ENCODE peak calls at places on chromosomes 4 and X, in four cellular contexts. One of them, this sample, is unnamed.

GRCh38 chr4:96736352-96736889 is 896.5 kb downstream of the PDHA2 start:
- DNase-seq in GM12878: no peak
- DNase-seq in sigmoid colon: no peak
- DNase-seq in transverse colon: no peak
- DNase-seq in this sample: no peak

GRCh38 chr4:64144994-64145393 is 264.3 kb downstream of the TECRL start:
- DNase-seq in GM12878: no peak
- DNase-seq in sigmoid colon: no peak
- DNase-seq in transverse colon: no peak
- DNase-seq in this sample: no peak

GRCh38 chrX:17706676-17707075 is 30.6 kb upstream of the SCML1 start:
- DNase-seq in GM12878: no peak
- DNase-seq in sigmoid colon: no peak
- DNase-seq in transverse colon: no peak
- DNase-seq in this sample: no peak

GRCh38 chrX:54540289-54540688 is 10.3 kb downstream of the GNL3L start:
- DNase-seq in GM12878: no peak
- DNase-seq in sigmoid colon: no peak
- DNase-seq in transverse colon: no peak
- DNase-seq in this sample: no peak

GRCh38 chrX:85327060-85327333 is 52.5 kb downstream of the POF1B start:
- DNase-seq in GM12878: no peak
- DNase-seq in sigmoid colon: peak; percentile 57
- DNase-seq in transverse colon: no peak
- DNase-seq in this sample: no peak

GRCh38 chr4:185202984-185203379 is 818 bp downstream of the CFAP97 start:
- DNase-seq in GM12878: no peak
- DNase-seq in sigmoid colon: no peak
- DNase-seq in transverse colon: no peak
- DNase-seq in this sample: no peak

GRCh38 chrX:130173190-130173895 is 1.6 kb downstream of the RAB33A start:
- DNase-seq in GM12878: peak; percentile 56
- DNase-seq in sigmoid colon: peak; percentile 73
- DNase-seq in transverse colon: peak; percentile 54
- DNase-seq in this sample: peak; percentile 71

GRCh38 chrX:24547961-24548360 is 82.9 kb downstream of the PDK3 start:
- DNase-seq in GM12878: no peak
- DNase-seq in sigmoid colon: no peak
- DNase-seq in transverse colon: no peak
- DNase-seq in this sample: no peak

GRCh38 chrX:21166302-21166982 is 207.8 kb upstream of the CNKSR2 start:
- DNase-seq in GM12878: no peak
- DNase-seq in sigmoid colon: no peak
- DNase-seq in transverse colon: no peak
- DNase-seq in this sample: no peak

GRCh38 chrX:64894454-64895038 is 81.7 kb downstream of the ZC4H2 start:
- DNase-seq in GM12878: no peak
- DNase-seq in sigmoid colon: no peak
- DNase-seq in transverse colon: peak; percentile 51
- DNase-seq in this sample: no peak

GRCh38 chr4:81069706-81070331 is 39.3 kb downstream of the BMP3 start:
- DNase-seq in GM12878: peak; percentile 32
- DNase-seq in sigmoid colon: peak; percentile 76
- DNase-seq in transverse colon: peak; percentile 73
- DNase-seq in this sample: peak; percentile 28

GRCh38 chr4:172809319-172809718 is 359.3 kb upstream of the GALNT7 start:
- DNase-seq in GM12878: no peak
- DNase-seq in sigmoid colon: no peak
- DNase-seq in transverse colon: no peak
- DNase-seq in this sample: no peak

GRCh38 chr4:175542787-175543186 is 269.3 kb downstream of the GPM6A start:
- DNase-seq in GM12878: no peak
- DNase-seq in sigmoid colon: no peak
- DNase-seq in transverse colon: no peak
- DNase-seq in this sample: no peak

GRCh38 chrX:123869488-123869887 is 9.6 kb downstream of the XIAP start:
- DNase-seq in GM12878: no peak
- DNase-seq in sigmoid colon: no peak
- DNase-seq in transverse colon: no peak
- DNase-seq in this sample: no peak

GRCh38 chrX:97199501-97199900 is 315.8 kb downstream of the RPA4 start:
- DNase-seq in GM12878: no peak
- DNase-seq in sigmoid colon: no peak
- DNase-seq in transverse colon: no peak
- DNase-seq in this sample: no peak

GRCh38 chr4:169070071-169070894 is 60.2 kb upstream of the CBR4 start:
- DNase-seq in GM12878: no peak
- DNase-seq in sigmoid colon: no peak
- DNase-seq in transverse colon: peak; percentile 73
- DNase-seq in this sample: no peak

GRCh38 chr4:40621592-40622512 is 7.8 kb downstream of the RBM47 start:
- DNase-seq in GM12878: peak; percentile 93
- DNase-seq in sigmoid colon: peak; percentile 87
- DNase-seq in transverse colon: peak; percentile 68
- DNase-seq in this sample: peak; percentile 99

GRCh38 chr4:184805462-184806245 is 20.1 kb downstream of the ACSL1 start:
- DNase-seq in GM12878: no peak
- DNase-seq in sigmoid colon: no peak
- DNase-seq in transverse colon: peak; percentile 44
- DNase-seq in this sample: no peak

GRCh38 chr4:82457266-82457665 is 26.9 kb downstream of the ENOPH1 start:
- DNase-seq in GM12878: no peak
- DNase-seq in sigmoid colon: no peak
- DNase-seq in transverse colon: no peak
- DNase-seq in this sample: no peak

GRCh38 chr4:150283689-150284088 is 205.4 kb downstream of the DCLK2 start:
- DNase-seq in GM12878: no peak
- DNase-seq in sigmoid colon: no peak
- DNase-seq in transverse colon: no peak
- DNase-seq in this sample: no peak

GRCh38 chr4:3481783-3482397 is 18.8 kb downstream of the DOK7 start:
- DNase-seq in GM12878: no peak
- DNase-seq in sigmoid colon: no peak
- DNase-seq in transverse colon: peak; percentile 50
- DNase-seq in this sample: no peak

GRCh38 chrX:121649414-121649813 is 602.0 kb downstream of the GLUD2 start:
- DNase-seq in GM12878: no peak
- DNase-seq in sigmoid colon: no peak
- DNase-seq in transverse colon: no peak
- DNase-seq in this sample: no peak

GRCh38 chr4:2598661-2599654 is 62.5 kb downstream of the FAM193A start:
- DNase-seq in GM12878: peak; percentile 66
- DNase-seq in sigmoid colon: no peak
- DNase-seq in transverse colon: peak; percentile 46
- DNase-seq in this sample: peak; percentile 70

GRCh38 chrX:56796641-56797395 is 67.8 kb downstream of the NBDY start:
- DNase-seq in GM12878: no peak
- DNase-seq in sigmoid colon: peak; percentile 4
- DNase-seq in transverse colon: no peak
- DNase-seq in this sample: no peak

GRCh38 chr4:170047774-170048354 is 21.7 kb upstream of the MFAP3L start:
- DNase-seq in GM12878: no peak
- DNase-seq in sigmoid colon: no peak
- DNase-seq in transverse colon: peak; percentile 50
- DNase-seq in this sample: no peak

GRCh38 chr4:100386270-100386669 is 131.6 kb downstream of the EMCN start:
- DNase-seq in GM12878: no peak
- DNase-seq in sigmoid colon: no peak
- DNase-seq in transverse colon: no peak
- DNase-seq in this sample: no peak

GRCh38 chr4:40251366-40251765 is 54.5 kb downstream of the RHOH start:
- DNase-seq in GM12878: no peak
- DNase-seq in sigmoid colon: no peak
- DNase-seq in transverse colon: no peak
- DNase-seq in this sample: no peak

GRCh38 chr4:15398732-15399131 is 29.1 kb upstream of the C1QTNF7 start:
- DNase-seq in GM12878: no peak
- DNase-seq in sigmoid colon: no peak
- DNase-seq in transverse colon: no peak
- DNase-seq in this sample: no peak

GRCh38 chr4:162681212-162681611 is 485.5 kb downstream of the NAF1 start:
- DNase-seq in GM12878: no peak
- DNase-seq in sigmoid colon: no peak
- DNase-seq in transverse colon: no peak
- DNase-seq in this sample: no peak

GRCh38 chr4:85127653-85128052 is 161.2 kb upstream of the WDFY3 start:
- DNase-seq in GM12878: no peak
- DNase-seq in sigmoid colon: no peak
- DNase-seq in transverse colon: no peak
- DNase-seq in this sample: peak; percentile 23

GRCh38 chr4:119942806-119943205 is 123.8 kb downstream of the MAD2L1 start:
- DNase-seq in GM12878: no peak
- DNase-seq in sigmoid colon: no peak
- DNase-seq in transverse colon: no peak
- DNase-seq in this sample: no peak

GRCh38 chr4:56619160-56619559 is 61.9 kb downstream of the HOPX start:
- DNase-seq in GM12878: no peak
- DNase-seq in sigmoid colon: no peak
- DNase-seq in transverse colon: no peak
- DNase-seq in this sample: no peak

GRCh38 chr4:124144302-124144701 is 568.2 kb downstream of the ANKRD50 start:
- DNase-seq in GM12878: no peak
- DNase-seq in sigmoid colon: no peak
- DNase-seq in transverse colon: no peak
- DNase-seq in this sample: no peak

GRCh38 chr4:6641164-6641970 is 882 bp downstream of the MRFAP1 start:
- DNase-seq in GM12878: no peak
- DNase-seq in sigmoid colon: no peak
- DNase-seq in transverse colon: peak; percentile 61
- DNase-seq in this sample: peak; percentile 24

GRCh38 chr4:11480683-11481082 is 52.0 kb upstream of the HS3ST1 start:
- DNase-seq in GM12878: no peak
- DNase-seq in sigmoid colon: peak; percentile 69
- DNase-seq in transverse colon: no peak
- DNase-seq in this sample: peak; percentile 97

GRCh38 chrX:20116087-20116574 is 576 bp downstream of the MAP7D2 start:
- DNase-seq in GM12878: no peak
- DNase-seq in sigmoid colon: no peak
- DNase-seq in transverse colon: no peak
- DNase-seq in this sample: no peak

GRCh38 chr4:8730159-8730558 is 137.6 kb downstream of the CPZ start:
- DNase-seq in GM12878: no peak
- DNase-seq in sigmoid colon: peak; percentile 41
- DNase-seq in transverse colon: no peak
- DNase-seq in this sample: no peak

GRCh38 chr4:39698424-39699009 is 581 bp downstream of the UBE2K start:
- DNase-seq in GM12878: no peak
- DNase-seq in sigmoid colon: peak; percentile 72
- DNase-seq in transverse colon: peak; percentile 59
- DNase-seq in this sample: peak; percentile 45

DNA sequence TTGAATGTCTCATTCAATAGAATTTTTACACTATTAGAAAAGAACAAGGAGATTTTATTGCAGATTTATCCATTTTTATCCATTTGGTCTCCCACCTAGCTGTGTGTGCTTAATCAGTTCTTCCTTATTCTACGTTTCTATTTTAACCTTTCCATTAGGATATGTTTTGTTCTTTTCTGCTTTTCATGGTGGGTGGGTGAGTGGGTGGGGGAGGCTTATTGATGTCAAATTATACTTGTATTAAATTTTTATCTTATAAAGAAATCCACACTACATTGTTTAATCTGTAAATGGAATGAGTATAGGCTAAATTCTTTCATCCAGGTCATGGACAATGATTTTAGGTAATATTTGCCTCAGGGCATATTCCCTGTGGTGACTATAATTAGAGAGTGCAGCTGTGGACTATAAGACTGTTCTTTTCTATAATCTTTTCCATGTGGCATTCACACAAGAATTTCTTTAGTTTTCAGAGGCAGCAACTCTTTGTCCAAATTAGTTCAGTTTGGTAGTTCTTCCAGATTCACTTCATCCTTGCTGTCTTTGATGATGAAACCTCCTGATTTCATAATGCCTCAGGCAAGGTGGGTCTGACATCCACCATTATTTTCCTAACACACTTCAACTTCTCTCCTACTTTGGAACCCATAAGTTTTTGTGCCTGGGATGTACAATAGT is 2451.8 kb downstream of the PCDH7 start:
- DNase-seq in GM12878: no peak
- DNase-seq in sigmoid colon: no peak
- DNase-seq in transverse colon: no peak
- DNase-seq in this sample: no peak
- TF ChIP-seq POLR2AphosphoS5 in GM12878: no peak
- TF ChIP-seq POLR2AphosphoS5 in sigmoid colon: no peak
- TF ChIP-seq POLR2AphosphoS5 in transverse colon: no peak
- TF ChIP-seq POLR2AphosphoS5 in this sample: no peak

GRCh38 chr4:54061873-54062272 is 2.5 kb downstream of the CHIC2 start:
- DNase-seq in GM12878: no peak
- DNase-seq in sigmoid colon: no peak
- DNase-seq in transverse colon: no peak
- DNase-seq in this sample: no peak

GRCh38 chr4:54063737-54064316 is 578 bp downstream of the CHIC2 start:
- DNase-seq in GM12878: no peak
- DNase-seq in sigmoid colon: peak; percentile 76
- DNase-seq in transverse colon: peak; percentile 41
- DNase-seq in this sample: peak; percentile 36

GRCh38 chr4:54062392-54062791 is 2.0 kb downstream of the CHIC2 start:
- DNase-seq in GM12878: no peak
- DNase-seq in sigmoid colon: no peak
- DNase-seq in transverse colon: no peak
- DNase-seq in this sample: no peak

GRCh38 chr4:54063224-54063623 is 1.2 kb downstream of the CHIC2 start:
- DNase-seq in GM12878: no peak
- DNase-seq in sigmoid colon: no peak
- DNase-seq in transverse colon: no peak
- DNase-seq in this sample: no peak

DNA sequence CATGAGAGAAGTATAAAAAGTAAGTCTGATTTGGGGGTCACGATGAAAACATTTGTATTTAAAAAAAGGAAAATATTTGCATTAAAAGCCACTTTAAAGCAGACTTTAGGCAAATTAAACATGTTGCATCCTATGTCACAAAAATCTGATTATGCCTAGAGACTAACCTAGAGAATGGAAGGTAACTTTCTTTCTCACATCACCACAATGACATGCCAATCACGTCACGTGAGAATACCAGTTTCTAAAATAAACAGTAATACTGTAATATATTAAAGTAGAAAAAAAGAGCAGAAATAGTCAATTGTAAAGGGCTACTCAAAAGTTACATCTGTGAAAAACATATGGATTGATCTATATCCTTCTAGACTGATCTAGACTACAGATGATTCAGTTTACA is 3.3 kb downstream of the CHIC2 start:
- DNase-seq in GM12878: no peak
- DNase-seq in sigmoid colon: no peak
- DNase-seq in transverse colon: no peak
- DNase-seq in this sample: no peak
- H3K4me3 ChIP-seq in GM12878: peak overlapping the region; percentile 42
- H3K4me3 ChIP-seq in sigmoid colon: peak overlapping the region; percentile 94
- H3K4me3 ChIP-seq in transverse colon: peak overlapping the region; percentile 97
- H3K4me3 ChIP-seq in this sample: no peak overlapping the region

GRCh38 chr4:16912896-16913295 is 14.5 kb upstream of the LDB2 start:
- DNase-seq in GM12878: no peak
- DNase-seq in sigmoid colon: no peak
- DNase-seq in transverse colon: no peak
- DNase-seq in this sample: no peak
- TF ChIP-seq CTCF in GM12878: no peak
- TF ChIP-seq CTCF in sigmoid colon: no peak
- TF ChIP-seq CTCF in transverse colon: no peak
- TF ChIP-seq CTCF in this sample: no peak

GRCh38 chr4:117823388-117823787 is 210.9 kb upstream of the NDST3 start:
- DNase-seq in GM12878: no peak
- DNase-seq in sigmoid colon: no peak
- DNase-seq in transverse colon: no peak
- DNase-seq in this sample: no peak
- TF ChIP-seq POLR2AphosphoS5 in GM12878: no peak
- TF ChIP-seq POLR2AphosphoS5 in sigmoid colon: no peak
- TF ChIP-seq POLR2AphosphoS5 in transverse colon: no peak
- TF ChIP-seq POLR2AphosphoS5 in this sample: no peak